ENCODE peak calls at places on chromosomes 3 and 15, in nine cellular contexts. Q is HTR-8/SVneo, M is A549, R is omental fat pad, U is coronary artery, D is endothelial cell, X is KBM-7, Z is heart left ventricle, K is C1 segment of cervical spinal cord. T is an unnamed sample.

GRCh38 chr15:95970326-95970725 is 360.2 kb upstream of the NR2F2 start:
- DNase-seq in D (no peak), Q (no peak), R (no peak), K (no peak), Z (no peak), M (no peak), X (no peak), U (no peak), T (no peak)

GRCh38 chr3:105866656-105867653 is 1.9 kb downstream of the CBLB start:
- DNase-seq in D (no peak), Z (peak), K (peak), R (no peak), U (no peak), X (peak), Q (no peak), M (no peak), T (peak)

GRCh38 chr15:98043160-98044059 is 82.9 kb downstream of the ARRDC4 start:
- DNase-seq in R (no peak), Q (no peak), U (no peak), Z (no peak), X (no peak), K (no peak), M (no peak), D (no peak), T (no peak)

GRCh38 chr3:119294402-119294888 is 262 bp downstream of the ARHGAP31 start:
- DNase-seq in D (no peak), Q (peak), X (peak), K (peak), U (peak), Z (peak), R (no peak), M (peak), T (no peak)

GRCh38 chr3:69385033-69385722 is 710 bp downstream of the FRMD4B start:
- DNase-seq in D (no peak), X (peak), R (no peak), U (no peak), M (no peak), Z (no peak), Q (no peak), K (no peak), T (no peak)

GRCh38 chr3:102124301-102125158 is 275.2 kb downstream of the NFKBIZ start:
- DNase-seq in R (no peak), Z (no peak), M (no peak), X (no peak), D (no peak), U (no peak), Q (no peak), K (no peak), T (no peak)

GRCh38 chr15:76793162-76793561 is 112.0 kb downstream of the SCAPER start:
- DNase-seq in R (no peak), K (no peak), Z (no peak), D (no peak), U (no peak), Q (no peak), M (no peak), X (no peak), T (no peak)

GRCh38 chr3:178802993-178803693 is 266.9 kb downstream of the KCNMB2 start:
- DNase-seq in Z (no peak), D (no peak), K (no peak), Q (no peak), X (no peak), R (no peak), M (no peak), U (no peak), T (no peak)

GRCh38 chr3:107523361-107524213 is 825 bp downstream of the BBX start:
- DNase-seq in D (peak), Q (peak), R (no peak), X (peak), M (peak), K (peak), Z (peak), U (peak), T (no peak)

GRCh38 chr15:96335429-96335807 is 4.9 kb downstream of the NR2F2 start:
- DNase-seq in Z (no peak), R (no peak), Q (no peak), X (no peak), U (no peak), M (no peak), K (no peak), D (no peak), T (no peak)

GRCh38 chr3:17643691-17644090 is 98.7 kb downstream of the TBC1D5 start:
- DNase-seq in U (no peak), Z (no peak), M (no peak), R (no peak), Q (no peak), K (no peak), X (no peak), D (no peak), T (no peak)

GRCh38 chr3:5019411-5020261 is 40.4 kb downstream of the BHLHE40 start:
- DNase-seq in U (no peak), Z (no peak), K (no peak), X (no peak), M (peak), D (no peak), R (no peak), Q (no peak), T (no peak)

GRCh38 chr3:14146381-14147062 is 21.7 kb downstream of the TMEM43 start:
- DNase-seq in Q (no peak), M (no peak), D (no peak), U (no peak), K (no peak), R (no peak), X (no peak), Z (peak), T (no peak)

GRCh38 chr15:65666257-65666656 is 44.5 kb downstream of the SLC24A1 start:
- DNase-seq in Q (no peak), U (no peak), K (no peak), R (no peak), X (no peak), Z (no peak), M (peak), D (no peak), T (no peak)

GRCh38 chr15:93298901-93299300 is 209.9 kb upstream of the RGMA start:
- DNase-seq in Q (no peak), Z (no peak), R (no peak), U (no peak), X (no peak), M (no peak), K (no peak), D (no peak), T (no peak)

GRCh38 chr15:78841307-78841706 is 30.0 kb upstream of the ADAMTS7 start:
- DNase-seq in U (no peak), M (no peak), Q (no peak), Z (no peak), D (no peak), K (no peak), X (no peak), R (no peak), T (no peak)

GRCh38 chr15:70507772-70508351 is 255.5 kb downstream of the UACA start:
- DNase-seq in R (no peak), Z (no peak), K (no peak), Q (peak), U (no peak), X (peak), M (peak), D (no peak), T (no peak)

GRCh38 chr15:92882697-92883642 is 17.2 kb upstream of the CHD2 start:
- DNase-seq in K (peak), D (peak), Q (no peak), Z (peak), M (no peak), R (no peak), U (no peak), X (no peak), T (peak)

GRCh38 chr15:67838789-67839332 is 984 bp downstream of the RNU6-1 start:
- DNase-seq in D (peak), Q (no peak), K (peak), M (no peak), U (peak), X (no peak), Z (no peak), R (no peak), T (no peak)

GRCh38 chr3:158953131-158953530 is 151.3 kb downstream of the MFSD1 start:
- DNase-seq in X (no peak), Q (no peak), K (no peak), D (no peak), M (no peak), Z (no peak), R (no peak), U (no peak), T (no peak)

GRCh38 chr3:149585401-149585726 is 72.5 kb downstream of the WWTR1 start:
- DNase-seq in K (no peak), M (no peak), R (no peak), Z (no peak), U (no peak), Q (no peak), X (no peak), D (no peak), T (peak)

GRCh38 chr15:70101459-70102113 is 3.9 kb upstream of the TLE3 start:
- DNase-seq in M (peak), R (no peak), K (peak), D (peak), Z (peak), Q (peak), U (no peak), X (peak), T (no peak)

GRCh38 chr15:41115652-41116115 is 396 bp downstream of the INO80 start:
- DNase-seq in U (peak), X (no peak), Z (peak), K (peak), Q (peak), M (peak), R (peak), D (peak), T (peak)

GRCh38 chr15:36877796-36878744 is 222.3 kb downstream of the MEIS2 start:
- DNase-seq in D (no peak), U (no peak), Z (no peak), X (peak), M (no peak), K (no peak), Q (no peak), R (no peak), T (peak)

GRCh38 chr3:94046533-94046932 is 16.2 kb downstream of the DHFR2 start:
- DNase-seq in X (no peak), Q (no peak), M (no peak), Z (no peak), R (no peak), U (no peak), K (no peak), D (no peak), T (no peak)

GRCh38 chr3:193764959-193765358 is 172.0 kb downstream of the OPA1 start:
- DNase-seq in D (no peak), M (no peak), K (no peak), Q (no peak), U (no peak), X (no peak), Z (no peak), R (no peak), T (no peak)

GRCh38 chr15:42373274-42373673 is 14.0 kb downstream of the CAPN3 start:
- DNase-seq in Z (peak), K (no peak), X (no peak), U (no peak), D (no peak), M (no peak), R (no peak), Q (no peak), T (no peak)

GRCh38 chr15:71800190-71800589 is 10.2 kb upstream of the NR2E3 start:
- DNase-seq in D (no peak), Q (no peak), U (no peak), X (no peak), Z (no peak), R (no peak), M (no peak), K (no peak), T (no peak)

GRCh38 chr3:9476935-9477334 is 76.7 kb downstream of the LHFPL4 start:
- DNase-seq in X (no peak), K (no peak), D (no peak), U (no peak), Z (no peak), R (no peak), Q (no peak), M (no peak), T (no peak)

T was measured in GM19239.